ENCODE peak calls at places on chromosomes 16 and 17, in six cellular contexts. Z, J, B, Q, Y and U are unnamed samples. For H3K9me2, the result is how much of the 10 kb centered on the place peaks cover.

GRCh38 chr17:78532311-78532710 is 44.9 kb downstream of the DNAH17 start:
- DNase-seq in Q (peak), Z (no peak), J (no peak), B (no peak), Y (no peak), U (no peak)

GRCh38 chr17:33786478-33786877 is 468.6 kb upstream of the CCL2 start:
- DNase-seq in J (no peak), Y (no peak), Z (no peak), Q (no peak), B (no peak), U (no peak)

GRCh38 chr16:72932050-72932449 is 115.9 kb downstream of the ZFHX3 start:
- DNase-seq in Q (no peak), J (no peak), Y (no peak), Z (no peak), B (no peak), U (no peak)

GRCh38 chr17:40448213-40448638 is 5.0 kb downstream of the IGFBP4 start:
- DNase-seq in J (no peak), B (no peak), Y (no peak), Z (no peak), Q (no peak), U (peak)

GRCh38 chr16:89584768-89585549 is 9.4 kb downstream of the CPNE7 start:
- DNase-seq in Q (no peak), Y (no peak), B (no peak), J (no peak), Z (no peak), U (no peak)

GRCh38 chr17:21381076-21381706 is 5.0 kb downstream of the KCNJ12 start:
- DNase-seq in Q (no peak), Y (no peak), Z (no peak), J (no peak), B (no peak), U (no peak)

GRCh38 chr16:89295915-89296314 is 78.4 kb downstream of the ZNF778 start:
- DNase-seq in Z (no peak), Q (no peak), B (no peak), Y (no peak), J (no peak), U (no peak)

GRCh38 chr16:35744084-35744483 is 2284.7 kb downstream of the TP53TG3F start:
- DNase-seq in B (no peak), J (no peak), Z (no peak), Q (no peak), Y (no peak), U (no peak)

GRCh38 chr17:305090-305976 is 47.3 kb downstream of the RPH3AL start:
- DNase-seq in B (peak), J (no peak), Q (peak), Y (no peak), Z (no peak), U (peak)

GRCh38 chr17:1455291-1455747 is 713 bp downstream of the CRK start:
- DNase-seq in B (peak), J (peak), Z (no peak), Q (peak), Y (peak), U (peak)

GRCh38 chr17:2777242-2777867 is 18.9 kb upstream of the RAP1GAP2 start:
- DNase-seq in B (no peak), Q (no peak), Z (no peak), J (peak), Y (no peak), U (no peak)

GRCh38 chr16:53744449-53744848 is 40.5 kb downstream of the FTO start:
- DNase-seq in Y (no peak), J (peak), B (no peak), Z (no peak), Q (peak), U (no peak)

GRCh38 chr17:16374129-16374528 is 6.8 kb upstream of the UBB start:
- DNase-seq in Q (no peak), Z (no peak), J (no peak), Y (no peak), B (peak), U (peak)

GRCh38 chr16:11296351-11296705 is 15.2 kb upstream of the PRM1 start:
- DNase-seq in Y (no peak), B (no peak), Q (no peak), J (no peak), Z (no peak), U (no peak)

GRCh38 chr16:3819741-3820724 is 60.5 kb downstream of the CREBBP start:
- DNase-seq in B (peak), J (no peak), Y (no peak), Z (peak), Q (peak), U (peak)

GRCh38 chr16:90047714-90048346 is 28.6 kb upstream of the DBNDD1 start:
- DNase-seq in J (peak), B (peak), Z (no peak), Q (no peak), Y (no peak), U (peak)

GRCh38 chr17:81561494-81561885 is 9.3 kb upstream of the FAAP100 start:
- DNase-seq in Q (no peak), Z (no peak), J (no peak), B (no peak), Y (no peak), U (peak)

GRCh38 chr16:48503779-48504178 is 106.2 kb downstream of the N4BP1 start:
- DNase-seq in B (peak), J (no peak), Q (no peak), Z (no peak), Y (no peak), U (peak)

GRCh38 chr17:76427457-76428231 is 25.3 kb downstream of the UBE2O start:
- DNase-seq in Y (no peak), J (no peak), Q (no peak), B (no peak), Z (no peak), U (peak)

GRCh38 chr17:49898547-49899490 is 51.0 kb upstream of the TAC4 start:
- DNase-seq in J (peak), B (peak), Y (no peak), Q (no peak), Z (peak), U (peak)

GRCh38 chr17:27970587-27970986 is 71.9 kb upstream of the NLK start:
- DNase-seq in Q (no peak), Z (no peak), B (no peak), Y (no peak), J (no peak), U (no peak)

GRCh38 chr16:56300901-56301351 is 109.6 kb downstream of the GNAO1 start:
- DNase-seq in B (no peak), Z (no peak), Q (no peak), J (no peak), Y (no peak), U (peak)

GRCh38 chr16:3999479-3999868 is 116.8 kb downstream of the ADCY9 start:
- DNase-seq in J (peak), Q (no peak), Y (no peak), B (peak), Z (no peak), U (peak)

GRCh38 chr16:62135903-62136302 is 99.7 kb upstream of the CDH8 start:
- DNase-seq in B (no peak), J (no peak), Y (no peak), Q (no peak), Z (no peak), U (no peak)

GRCh38 chr16:6694636-6695035 is 638.0 kb upstream of the RBFOX1 start:
- DNase-seq in Y (no peak), Q (no peak), Z (no peak), B (no peak), J (no peak), U (no peak)

GRCh38 chr16:8720080-8720966 is 45.9 kb downstream of the ABAT start:
- DNase-seq in B (peak), Z (no peak), Q (no peak), J (peak), Y (no peak), U (no peak)

GRCh38 chr16:26599786-26600107 is 467.0 kb upstream of the C16orf82 start:
- DNase-seq in Z (no peak), B (no peak), Y (no peak), Q (no peak), J (no peak), U (no peak)

GRCh38 chr17:9897569-9897968 is 7.5 kb downstream of the RCVRN start:
- DNase-seq in Z (no peak), J (no peak), B (no peak), Y (no peak), Q (no peak), U (no peak)

GRCh38 chr17:74757931-74758845 is 9.8 kb downstream of the NHERF1 start:
- DNase-seq in J (no peak), Z (no peak), Y (no peak), Q (peak), B (no peak), U (no peak)

GRCh38 chr17:63693411-63694113 is 6.4 kb downstream of the LIMD2 start:
- DNase-seq in Q (no peak), Z (no peak), Y (no peak), J (no peak), B (no peak), U (no peak)

GRCh38 chr16:75027520-75028300 is 28.9 kb downstream of the ZNRF1 start:
- DNase-seq in Y (no peak), Z (no peak), B (no peak), J (no peak), Q (no peak), U (peak)

GRCh38 chr16:25192096-25192495 is 24.7 kb upstream of the AQP8 start:
- DNase-seq in B (no peak), Y (no peak), J (no peak), Q (no peak), Z (no peak), U (peak)

GRCh38 chr16:56370836-56371235 is 54.5 kb downstream of the AMFR start:
- DNase-seq in Z (no peak), B (peak), J (no peak), Q (peak), Y (no peak), U (no peak)

GRCh38 chr17:15154618-15155017 is 110.5 kb downstream of the PMP22 start:
- DNase-seq in Y (no peak), B (no peak), Z (no peak), Q (no peak), J (no peak), U (peak)

GRCh38 chr17:81870155-81870977 is 771 bp downstream of the ARHGDIA start:
- DNase-seq in J (peak), Y (peak), Z (no peak), B (peak), Q (no peak), U (peak)

GRCh38 chr17:19876524-19877161 is 8.9 kb upstream of the ULK2 start:
- DNase-seq in B (no peak), Z (no peak), J (no peak), Q (no peak), Y (no peak), U (no peak)

GRCh38 chr16:20969386-20969785 is 68.8 kb downstream of the LYRM1 start:
- DNase-seq in J (peak), Q (no peak), Y (no peak), Z (no peak), B (no peak), U (no peak)

GRCh38 chr17:44235583-44235936 is 16.1 kb upstream of the UBTF start:
- DNase-seq in B (no peak), Y (no peak), Q (peak), J (no peak), Z (peak), U (peak)

GRCh38 chr17:19003966-19004600 is 481 bp downstream of the FAM83G start:
- DNase-seq in B (peak), Z (no peak), Y (peak), J (peak), Q (no peak), U (peak)

DNA sequence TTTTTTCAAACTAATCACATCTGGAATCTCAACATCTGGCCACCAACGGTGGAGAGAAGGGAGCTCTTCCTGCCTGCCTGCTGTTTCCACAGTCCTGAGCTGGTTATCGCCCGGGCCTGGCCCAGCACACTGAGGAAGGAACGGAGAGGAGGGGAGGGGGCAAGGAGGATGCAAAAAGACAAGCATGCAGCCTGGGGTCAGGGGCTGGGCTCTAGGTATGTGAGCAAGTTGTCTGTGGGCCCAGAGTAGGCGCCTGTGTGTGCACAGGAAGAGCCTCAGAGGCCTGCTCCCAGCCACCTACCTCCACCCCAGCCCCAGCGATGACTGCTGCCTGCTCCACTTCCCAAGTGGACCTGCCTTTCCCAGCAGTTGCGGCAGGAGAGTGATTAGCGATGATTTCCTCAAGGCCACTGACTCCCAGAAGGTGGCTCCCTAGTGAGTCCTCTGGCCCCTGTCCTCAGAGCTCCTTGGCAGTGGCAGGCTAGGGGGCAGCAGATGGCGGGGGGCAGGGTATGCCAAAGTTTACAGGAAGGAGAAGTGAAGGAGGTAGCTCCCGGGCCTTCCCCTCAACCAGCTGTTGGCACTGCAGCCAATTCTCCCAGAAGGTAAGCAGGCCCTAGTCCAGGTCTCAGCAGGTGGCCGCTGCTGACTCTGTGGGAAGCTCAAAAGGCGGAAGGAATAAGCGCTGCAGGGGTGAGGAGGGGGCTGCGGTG is 27.0 kb upstream of the RASD1 start:
- DNase-seq in J (peak), Y (no peak), B (no peak), Z (no peak), Q (no peak), U (no peak)
- TF ChIP-seq EZH2 in J (no peak), Y (no peak), B (no peak), Z (no peak), Q (no peak), U (no peak)

DNA sequence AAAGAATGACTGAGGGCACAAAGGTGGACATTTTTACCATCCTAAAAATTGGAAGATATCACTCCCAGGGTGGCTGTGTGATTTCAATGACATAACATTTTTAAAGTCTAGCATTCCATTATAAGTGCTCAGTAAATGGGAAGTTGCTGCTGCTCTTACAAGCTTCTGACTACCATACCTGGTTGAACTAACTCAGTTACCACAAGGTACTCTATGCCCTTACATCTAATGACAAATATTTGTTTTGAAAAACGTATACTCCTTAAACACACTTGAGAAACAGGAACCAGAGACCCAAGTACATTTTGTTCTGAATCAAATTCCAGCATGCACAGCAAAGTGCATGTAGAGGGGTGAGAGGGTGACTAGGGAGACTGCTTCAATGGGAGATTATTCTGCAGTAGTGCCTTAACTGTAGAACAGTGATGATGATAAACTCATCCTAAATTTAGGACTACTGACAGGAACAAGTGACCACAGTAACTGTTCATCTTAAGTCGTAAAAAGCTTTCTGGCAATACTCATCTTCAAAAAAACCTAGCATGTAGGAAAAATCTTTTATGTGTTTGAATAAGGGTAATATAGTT is 83.5 kb downstream of the KANSL1 start:
- DNase-seq in J (no peak), B (no peak), Q (no peak), Y (no peak), Z (no peak), U (no peak)
- H3K9me2 ChIP-seq in J (under half), B (under half), Q (under half), Y (under half), Z (under half), U (under half)

GRCh38 chr17:37743875-37744632 is 805 bp downstream of the HNF1B start:
- DNase-seq in Z (no peak), J (peak), Y (no peak), Q (no peak), B (peak), U (no peak)

GRCh38 chr17:37743612-37743874 is 1.3 kb downstream of the HNF1B start:
- DNase-seq in Y (no peak), Q (no peak), B (peak), J (no peak), Z (no peak), U (no peak)

GRCh38 chr17:37744961-37745800 is at the start of gene HNF1B:
- DNase-seq in Z (no peak), Y (peak), J (peak), B (peak), Q (no peak), U (no peak)

GRCh38 chr17:37745801-37746426 is 1.1 kb upstream of the HNF1B start:
- DNase-seq in Q (no peak), Y (no peak), Z (no peak), B (no peak), J (no peak), U (no peak)

GRCh38 chr17:37744633-37744927 is 279 bp downstream of the HNF1B start:
- DNase-seq in Q (no peak), Y (no peak), J (no peak), Z (no peak), B (no peak), U (no peak)
- TF ChIP-seq EZH2 in Q (no peak), Y (no peak), J (no peak), Z (no peak), B (no peak), U (no peak)

GRCh38 chr16:2385441-2385840 is 43.8 kb upstream of the CCNF start:
- DNase-seq in Y (no peak), J (peak), Q (peak), Z (no peak), B (peak), U (peak)
- H3K9me2 ChIP-seq in Y (under half), J (under half), Q (under half), Z (under half), B (under half), U (under half)

GRCh38 chr17:42180411-42180921 is 476 bp downstream of the KCNH4 start:
- DNase-seq in Z (no peak), Y (no peak), J (peak), B (no peak), Q (no peak), U (no peak)
- TF ChIP-seq EZH2 in Z (no peak), Y (no peak), J (no peak), B (peak), Q (no peak), U (peak)